ENCODE peak calls at places on chromosomes 7 and 10, in nine cellular contexts. One of them, this sample, is unnamed.

GRCh38 chr10:74047304-74047703 is 49.4 kb downstream of the VCL start:
- DNase-seq in activated CD8-positive, alpha-beta memory T cell treated with anti-CD3 and anti-CD28 coated beads for 24 hours: no peak
- DNase-seq in stimulated activated CD4-positive, alpha-beta T cell treated with anti-CD3 and anti-CD28 coated beads, TNF-alpha, amount 100 ng/mL, for 48 hours: no peak
- DNase-seq in BJ: peak; percentile 87
- DNase-seq in epithelial cell of esophagus: no peak
- DNase-seq in renal cortical epithelial cell: peak; percentile 67
- DNase-seq in activated naive CD4-positive, alpha-beta T cell treated with anti-CD3 and anti-CD28 coated beads, Interleukin-2, amount 10 ng/mL, durations not matched to agents 7 days and 5 days: no peak
- DNase-seq in mammary epithelial cell: no peak
- DNase-seq in endothelial cell: no peak
- DNase-seq in this sample: peak; percentile 93

GRCh38 chr7:34311591-34311990 is 346.4 kb upstream of the NPSR1 start:
- DNase-seq in activated CD8-positive, alpha-beta memory T cell treated with anti-CD3 and anti-CD28 coated beads for 24 hours: no peak
- DNase-seq in stimulated activated CD4-positive, alpha-beta T cell treated with anti-CD3 and anti-CD28 coated beads, TNF-alpha, amount 100 ng/mL, for 48 hours: no peak
- DNase-seq in BJ: no peak
- DNase-seq in epithelial cell of esophagus: no peak
- DNase-seq in renal cortical epithelial cell: no peak
- DNase-seq in activated naive CD4-positive, alpha-beta T cell treated with anti-CD3 and anti-CD28 coated beads, Interleukin-2, amount 10 ng/mL, durations not matched to agents 7 days and 5 days: no peak
- DNase-seq in mammary epithelial cell: no peak
- DNase-seq in endothelial cell: no peak
- DNase-seq in this sample: no peak

GRCh38 chr10:115665549-115665948 is 572.4 kb downstream of the ATRNL1 start:
- DNase-seq in activated CD8-positive, alpha-beta memory T cell treated with anti-CD3 and anti-CD28 coated beads for 24 hours: no peak
- DNase-seq in stimulated activated CD4-positive, alpha-beta T cell treated with anti-CD3 and anti-CD28 coated beads, TNF-alpha, amount 100 ng/mL, for 48 hours: no peak
- DNase-seq in BJ: no peak
- DNase-seq in epithelial cell of esophagus: peak; percentile 1
- DNase-seq in renal cortical epithelial cell: peak; percentile 1
- DNase-seq in activated naive CD4-positive, alpha-beta T cell treated with anti-CD3 and anti-CD28 coated beads, Interleukin-2, amount 10 ng/mL, durations not matched to agents 7 days and 5 days: no peak
- DNase-seq in mammary epithelial cell: no peak
- DNase-seq in endothelial cell: no peak
- DNase-seq in this sample: no peak

GRCh38 chr10:118106426-118106825 is 59.7 kb upstream of the RAB11FIP2 start:
- DNase-seq in activated CD8-positive, alpha-beta memory T cell treated with anti-CD3 and anti-CD28 coated beads for 24 hours: no peak
- DNase-seq in stimulated activated CD4-positive, alpha-beta T cell treated with anti-CD3 and anti-CD28 coated beads, TNF-alpha, amount 100 ng/mL, for 48 hours: no peak
- DNase-seq in BJ: no peak
- DNase-seq in epithelial cell of esophagus: peak; percentile 43
- DNase-seq in renal cortical epithelial cell: peak; percentile 50
- DNase-seq in activated naive CD4-positive, alpha-beta T cell treated with anti-CD3 and anti-CD28 coated beads, Interleukin-2, amount 10 ng/mL, durations not matched to agents 7 days and 5 days: peak; percentile 22
- DNase-seq in mammary epithelial cell: peak; percentile 1
- DNase-seq in endothelial cell: peak; percentile 18
- DNase-seq in this sample: no peak

GRCh38 chr10:43653746-43654145 is 5.1 kb upstream of the ZNF32 start:
- DNase-seq in activated CD8-positive, alpha-beta memory T cell treated with anti-CD3 and anti-CD28 coated beads for 24 hours: no peak
- DNase-seq in stimulated activated CD4-positive, alpha-beta T cell treated with anti-CD3 and anti-CD28 coated beads, TNF-alpha, amount 100 ng/mL, for 48 hours: no peak
- DNase-seq in BJ: no peak
- DNase-seq in epithelial cell of esophagus: no peak
- DNase-seq in renal cortical epithelial cell: no peak
- DNase-seq in activated naive CD4-positive, alpha-beta T cell treated with anti-CD3 and anti-CD28 coated beads, Interleukin-2, amount 10 ng/mL, durations not matched to agents 7 days and 5 days: no peak
- DNase-seq in mammary epithelial cell: no peak
- DNase-seq in endothelial cell: no peak
- DNase-seq in this sample: no peak

GRCh38 chr7:89311886-89312285 is 516.3 kb upstream of the TEX47 start:
- DNase-seq in activated CD8-positive, alpha-beta memory T cell treated with anti-CD3 and anti-CD28 coated beads for 24 hours: no peak
- DNase-seq in stimulated activated CD4-positive, alpha-beta T cell treated with anti-CD3 and anti-CD28 coated beads, TNF-alpha, amount 100 ng/mL, for 48 hours: no peak
- DNase-seq in BJ: no peak
- DNase-seq in epithelial cell of esophagus: no peak
- DNase-seq in renal cortical epithelial cell: peak; percentile 25
- DNase-seq in activated naive CD4-positive, alpha-beta T cell treated with anti-CD3 and anti-CD28 coated beads, Interleukin-2, amount 10 ng/mL, durations not matched to agents 7 days and 5 days: no peak
- DNase-seq in mammary epithelial cell: no peak
- DNase-seq in endothelial cell: no peak
- DNase-seq in this sample: no peak

GRCh38 chr10:132713421-132714095 is 72.4 kb downstream of the NKX6-2 start:
- DNase-seq in activated CD8-positive, alpha-beta memory T cell treated with anti-CD3 and anti-CD28 coated beads for 24 hours: no peak
- DNase-seq in stimulated activated CD4-positive, alpha-beta T cell treated with anti-CD3 and anti-CD28 coated beads, TNF-alpha, amount 100 ng/mL, for 48 hours: no peak
- DNase-seq in BJ: no peak
- DNase-seq in epithelial cell of esophagus: no peak
- DNase-seq in renal cortical epithelial cell: no peak
- DNase-seq in activated naive CD4-positive, alpha-beta T cell treated with anti-CD3 and anti-CD28 coated beads, Interleukin-2, amount 10 ng/mL, durations not matched to agents 7 days and 5 days: peak; percentile 6
- DNase-seq in mammary epithelial cell: no peak
- DNase-seq in endothelial cell: no peak
- DNase-seq in this sample: no peak

GRCh38 chr10:122404576-122404975 is 30.1 kb downstream of the PLEKHA1 start:
- DNase-seq in activated CD8-positive, alpha-beta memory T cell treated with anti-CD3 and anti-CD28 coated beads for 24 hours: no peak
- DNase-seq in stimulated activated CD4-positive, alpha-beta T cell treated with anti-CD3 and anti-CD28 coated beads, TNF-alpha, amount 100 ng/mL, for 48 hours: no peak
- DNase-seq in BJ: no peak
- DNase-seq in epithelial cell of esophagus: no peak
- DNase-seq in renal cortical epithelial cell: no peak
- DNase-seq in activated naive CD4-positive, alpha-beta T cell treated with anti-CD3 and anti-CD28 coated beads, Interleukin-2, amount 10 ng/mL, durations not matched to agents 7 days and 5 days: no peak
- DNase-seq in mammary epithelial cell: no peak
- DNase-seq in endothelial cell: no peak
- DNase-seq in this sample: no peak

GRCh38 chr7:101686030-101686429 is 56.9 kb upstream of the MYL10 start:
- DNase-seq in activated CD8-positive, alpha-beta memory T cell treated with anti-CD3 and anti-CD28 coated beads for 24 hours: no peak
- DNase-seq in stimulated activated CD4-positive, alpha-beta T cell treated with anti-CD3 and anti-CD28 coated beads, TNF-alpha, amount 100 ng/mL, for 48 hours: no peak
- DNase-seq in BJ: no peak
- DNase-seq in epithelial cell of esophagus: peak; percentile 18
- DNase-seq in renal cortical epithelial cell: no peak
- DNase-seq in activated naive CD4-positive, alpha-beta T cell treated with anti-CD3 and anti-CD28 coated beads, Interleukin-2, amount 10 ng/mL, durations not matched to agents 7 days and 5 days: no peak
- DNase-seq in mammary epithelial cell: no peak
- DNase-seq in endothelial cell: no peak
- DNase-seq in this sample: no peak

GRCh38 chr10:5402798-5403197 is 1.8 kb downstream of the TUBAL3 start:
- DNase-seq in activated CD8-positive, alpha-beta memory T cell treated with anti-CD3 and anti-CD28 coated beads for 24 hours: no peak
- DNase-seq in stimulated activated CD4-positive, alpha-beta T cell treated with anti-CD3 and anti-CD28 coated beads, TNF-alpha, amount 100 ng/mL, for 48 hours: no peak
- DNase-seq in BJ: no peak
- DNase-seq in epithelial cell of esophagus: no peak
- DNase-seq in renal cortical epithelial cell: no peak
- DNase-seq in activated naive CD4-positive, alpha-beta T cell treated with anti-CD3 and anti-CD28 coated beads, Interleukin-2, amount 10 ng/mL, durations not matched to agents 7 days and 5 days: no peak
- DNase-seq in mammary epithelial cell: no peak
- DNase-seq in endothelial cell: no peak
- DNase-seq in this sample: no peak

GRCh38 chr7:152081088-152081487 is 55.6 kb downstream of the GALNT11 start:
- DNase-seq in activated CD8-positive, alpha-beta memory T cell treated with anti-CD3 and anti-CD28 coated beads for 24 hours: no peak
- DNase-seq in stimulated activated CD4-positive, alpha-beta T cell treated with anti-CD3 and anti-CD28 coated beads, TNF-alpha, amount 100 ng/mL, for 48 hours: no peak
- DNase-seq in BJ: no peak
- DNase-seq in epithelial cell of esophagus: peak; percentile 64
- DNase-seq in renal cortical epithelial cell: peak; percentile 88
- DNase-seq in activated naive CD4-positive, alpha-beta T cell treated with anti-CD3 and anti-CD28 coated beads, Interleukin-2, amount 10 ng/mL, durations not matched to agents 7 days and 5 days: no peak
- DNase-seq in mammary epithelial cell: peak; percentile 57
- DNase-seq in endothelial cell: no peak
- DNase-seq in this sample: no peak

GRCh38 chr10:62652564-62652963 is 152.0 kb upstream of the ADO start:
- DNase-seq in activated CD8-positive, alpha-beta memory T cell treated with anti-CD3 and anti-CD28 coated beads for 24 hours: no peak
- DNase-seq in stimulated activated CD4-positive, alpha-beta T cell treated with anti-CD3 and anti-CD28 coated beads, TNF-alpha, amount 100 ng/mL, for 48 hours: no peak
- DNase-seq in BJ: no peak
- DNase-seq in epithelial cell of esophagus: no peak
- DNase-seq in renal cortical epithelial cell: no peak
- DNase-seq in activated naive CD4-positive, alpha-beta T cell treated with anti-CD3 and anti-CD28 coated beads, Interleukin-2, amount 10 ng/mL, durations not matched to agents 7 days and 5 days: no peak
- DNase-seq in mammary epithelial cell: no peak
- DNase-seq in endothelial cell: no peak
- DNase-seq in this sample: no peak